ENCODE peak calls at places on chromosomes 13 and 19, in four cellular contexts. S is AG10803, Q is endothelial cell, B is fibroblast of pulmonary artery. O is an unnamed sample.

GRCh38 chr13:23547000-23547590 is 23.1 kb upstream of the TNFRSF19 start:
- DNase-seq in Q (peak; percentile 27), B (peak; percentile 47), S (peak; percentile 40), O (no peak)

GRCh38 chr19:46717716-46718143 is 816 bp upstream of the PRKD2 start:
- DNase-seq in S (no peak), Q (no peak), B (no peak), O (no peak)

GRCh38 chr19:18281082-18282020 is at the start of gene JUND:
- DNase-seq in B (peak; percentile 99), S (peak; percentile 98), Q (peak; percentile 97), O (peak; percentile 98)

GRCh38 chr13:42064966-42065365 is 16.5 kb downstream of the DGKH start:
- DNase-seq in S (no peak), Q (no peak), B (no peak), O (no peak)

GRCh38 chr19:5627395-5627904 is 4.6 kb downstream of the SAFB start:
- DNase-seq in Q (no peak), B (no peak), S (peak; percentile 43), O (no peak)

GRCh38 chr19:19548915-19549537 is 11.0 kb downstream of the CILP2 start:
- DNase-seq in S (no peak), B (peak; percentile 31), Q (no peak), O (no peak)

GRCh38 chr19:32519023-32519422 is 62.0 kb upstream of the PDCD5 start:
- DNase-seq in Q (no peak), S (no peak), B (peak; percentile 59), O (no peak)

GRCh38 chr13:90835826-90836225 is 511.7 kb upstream of the MIR17HG start:
- DNase-seq in Q (no peak), S (no peak), B (no peak), O (no peak)

GRCh38 chr13:84439108-84439507 is 556.8 kb upstream of the SLITRK1 start:
- DNase-seq in B (peak; percentile 28), S (peak; percentile 58), Q (no peak), O (no peak)

GRCh38 chr19:10593820-10594637 is 6.9 kb upstream of the AP1M2 start:
- DNase-seq in Q (no peak), S (peak; percentile 61), B (no peak), O (peak; percentile 84)

GRCh38 chr13:108606424-108606823 is 23.0 kb upstream of the MYO16 start:
- DNase-seq in B (no peak), S (no peak), Q (no peak), O (no peak)

GRCh38 chr19:11322269-11323024 is 17.0 kb downstream of the RAB3D start:
- DNase-seq in B (no peak), S (no peak), Q (no peak), O (no peak)

GRCh38 chr19:39296055-39296645 is at the start of gene IFNL1:
- DNase-seq in S (no peak), B (no peak), Q (no peak), O (peak; percentile 40)

GRCh38 chr19:51375504-51376221 is 3.2 kb upstream of the NKG7 start:
- DNase-seq in Q (no peak), B (no peak), S (no peak), O (no peak)

GRCh38 chr19:6692027-6692426 is 22.1 kb upstream of the TNFSF14 start:
- DNase-seq in Q (no peak), B (no peak), S (no peak), O (no peak)

GRCh38 chr13:78430166-78430791 is 173.1 kb downstream of the POU4F1 start:
- DNase-seq in Q (no peak), S (no peak), B (no peak), O (no peak)

GRCh38 chr19:51573331-51573730 is 2.2 kb downstream of the ZNF175 start:
- DNase-seq in B (no peak), Q (no peak), S (no peak), O (no peak)

GRCh38 chr19:38649305-38650179 is 2.1 kb downstream of the ACTN4 start:
- DNase-seq in S (no peak), Q (no peak), B (no peak), O (no peak)

GRCh38 chr19:45038931-45039893 is at the start of gene CLASRP:
- DNase-seq in S (peak; percentile 87), B (peak; percentile 92), Q (peak; percentile 93), O (peak; percentile 95)

GRCh38 chr13:48749699-48750473 is 96.2 kb downstream of the CYSLTR2 start:
- DNase-seq in B (peak; percentile 97), Q (peak; percentile 58), S (peak; percentile 91), O (peak; percentile 93)

GRCh38 chr13:44764334-44764733 is 188.2 kb upstream of the TSC22D1 start:
- DNase-seq in B (no peak), Q (no peak), S (no peak), O (no peak)

GRCh38 chr13:80011448-80012212 is 329.3 kb downstream of the SPRY2 start:
- DNase-seq in S (no peak), B (peak; percentile 64), Q (no peak), O (no peak)

GRCh38 chr19:46753420-46754155 is 7.3 kb upstream of the STRN4 start:
- DNase-seq in Q (peak; percentile 64), S (no peak), B (no peak), O (no peak)

GRCh38 chr19:1315470-1316166 is 29.9 kb downstream of the EFNA2 start:
- DNase-seq in S (peak; percentile 43), Q (peak; percentile 46), B (peak; percentile 48), O (no peak)

GRCh38 chr19:45558399-45558878 is 26.2 kb downstream of the OPA3 start:
- DNase-seq in S (no peak), B (peak; percentile 58), Q (peak; percentile 74), O (no peak)

GRCh38 chr13:20351279-20352022 is 119.3 kb upstream of the GJB6 start:
- DNase-seq in Q (no peak), B (peak; percentile 47), S (peak; percentile 89), O (no peak)

GRCh38 chr19:54473071-54473941 is at the start of gene CDC42EP5:
- DNase-seq in Q (peak; percentile 40), S (peak; percentile 90), B (peak; percentile 90), O (peak; percentile 86)

GRCh38 chr13:83955011-83955410 is 72.7 kb upstream of the SLITRK1 start:
- DNase-seq in B (no peak), S (no peak), Q (no peak), O (no peak)

GRCh38 chr13:51793570-51794273 is 10.2 kb downstream of the DHRS12 start:
- DNase-seq in Q (no peak), S (peak; percentile 68), B (peak; percentile 79), O (peak; percentile 43)

DNA sequence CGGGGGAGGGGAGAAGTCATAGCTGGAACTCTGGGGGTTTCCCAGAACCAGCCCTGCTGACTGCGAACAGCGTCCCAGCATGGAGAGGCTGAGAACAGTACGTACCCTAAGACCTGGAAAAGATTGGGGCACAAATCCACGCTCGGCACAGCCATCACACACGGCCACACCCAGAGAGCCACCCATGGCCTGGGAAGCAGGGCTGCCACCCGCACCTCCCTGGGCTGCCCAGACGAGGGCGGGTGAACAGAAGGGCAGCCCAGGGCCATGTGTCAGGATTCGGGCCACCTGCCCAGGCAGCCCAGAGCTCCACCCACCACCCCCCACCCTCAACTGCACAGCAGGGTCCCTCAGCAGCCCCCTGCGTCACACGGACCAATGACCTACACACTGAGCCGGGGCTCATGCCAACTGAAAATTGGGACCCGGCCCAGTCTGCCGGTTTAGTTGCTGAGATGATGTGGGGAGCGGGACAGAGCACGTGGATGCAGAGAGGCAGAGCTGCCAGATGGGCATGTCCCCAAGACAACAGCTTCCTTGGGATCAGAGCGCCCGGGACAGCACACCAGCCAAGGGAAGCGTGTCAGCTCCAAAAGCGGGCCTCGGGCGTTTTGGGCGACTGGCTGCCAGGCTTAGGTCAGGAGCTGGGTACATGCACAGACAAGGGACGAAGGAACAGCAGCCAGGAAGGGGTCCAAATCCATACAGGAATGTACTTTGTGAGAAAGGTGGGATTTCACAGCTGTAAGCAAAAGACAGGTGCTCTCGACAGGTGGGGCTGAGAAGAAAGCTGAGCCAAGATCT is 8.4 kb downstream of the UBXN6 start:
- DNase-seq in S (no peak), B (no peak), Q (no peak), O (peak; percentile 79)
- TF ChIP-seq CTCF in S (no peak), B (no peak), Q (no peak), O (no peak)

DNA sequence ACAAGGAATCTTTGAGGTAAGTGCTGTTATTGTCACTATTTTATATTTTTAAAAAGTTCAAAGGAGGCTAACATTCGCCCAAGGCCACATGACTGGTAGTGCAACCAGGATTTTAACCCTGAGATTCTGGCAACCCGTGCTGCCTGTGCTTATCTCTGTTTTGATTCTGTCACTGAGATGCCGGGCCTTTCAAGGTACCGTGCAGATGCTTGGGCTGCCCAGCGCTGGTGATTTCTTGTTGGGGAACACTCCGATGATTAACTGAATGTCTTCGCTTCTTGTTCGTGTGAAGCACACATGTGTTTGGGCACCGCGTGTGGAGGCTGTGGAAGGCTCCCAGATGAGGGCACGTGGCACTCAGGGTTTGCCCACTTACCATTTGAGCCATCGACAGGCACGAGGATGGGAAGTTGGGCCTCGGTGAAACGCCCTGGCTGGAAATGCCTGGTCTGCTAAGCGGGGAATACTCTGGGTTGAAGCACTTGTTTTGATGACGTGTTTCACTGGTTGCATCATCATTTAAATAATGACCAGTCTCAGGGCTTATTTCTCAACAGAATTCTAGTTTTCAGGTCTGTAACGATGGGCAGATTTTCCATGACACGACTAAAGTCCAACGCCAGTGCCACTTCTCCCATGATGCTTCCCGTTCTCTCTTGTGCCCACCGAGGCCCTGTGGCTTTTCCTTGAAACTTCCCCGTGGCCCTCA is 392.7 kb downstream of the FGF9 start:
- DNase-seq in B (no peak), Q (no peak), S (no peak), O (no peak)
- TF ChIP-seq CTCF in B (no peak), Q (no peak), S (no peak), O (no peak)

DNA sequence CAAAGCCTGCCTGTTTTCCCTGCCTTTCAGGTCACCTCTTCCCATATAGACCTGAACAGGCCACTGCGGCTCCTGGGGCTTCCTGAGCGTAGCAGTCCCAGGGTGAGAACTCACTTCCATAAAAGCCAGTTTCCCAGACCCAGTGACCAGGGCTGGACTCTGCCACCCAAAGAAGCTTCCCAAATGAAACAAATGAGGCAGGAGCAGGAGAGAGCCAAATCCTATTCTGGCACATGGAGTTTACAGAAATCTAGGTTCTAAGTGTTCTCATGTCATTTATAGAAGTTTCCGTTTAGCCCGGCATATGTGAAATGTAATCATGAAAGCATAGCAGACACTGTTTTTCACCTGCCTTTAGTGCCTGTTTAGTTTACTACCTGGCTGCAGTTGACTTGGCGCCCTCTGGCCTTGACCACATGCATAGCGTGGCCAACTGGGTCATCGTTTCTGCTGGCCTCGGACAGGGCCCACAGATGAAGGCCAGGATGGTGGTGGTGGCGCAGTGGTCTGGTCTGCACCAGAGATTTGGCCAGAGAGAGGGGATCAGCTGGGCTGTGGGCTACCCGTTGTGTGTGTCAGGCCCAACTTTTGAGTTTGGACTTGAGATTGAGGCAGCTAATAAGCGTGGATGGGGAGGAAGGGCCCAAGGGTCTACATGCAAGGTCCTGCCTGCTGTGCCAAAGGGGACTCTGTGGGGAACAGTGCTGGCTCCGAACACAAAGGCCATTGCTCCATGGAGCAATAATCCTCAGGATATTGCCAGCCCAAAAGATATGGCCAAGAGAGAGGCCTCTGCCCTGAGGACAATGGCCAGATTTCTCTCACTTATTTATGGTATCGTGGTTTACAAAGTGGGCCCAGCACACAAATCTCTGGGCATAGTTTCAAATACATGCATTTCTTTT is 43.3 kb downstream of the NFIX start:
- DNase-seq in S (no peak), Q (no peak), B (no peak), O (no peak)
- TF ChIP-seq CTCF in S (no peak), Q (no peak), B (no peak), O (no peak)

GRCh38 chr13:60619461-60619860 is 222.4 kb downstream of the TDRD3 start:
- DNase-seq in Q (no peak), B (no peak), S (no peak), O (no peak)

GRCh38 chr13:60613080-60613479 is 216.1 kb downstream of the TDRD3 start:
- DNase-seq in S (no peak), B (no peak), Q (no peak), O (no peak)

GRCh38 chr13:60623131-60623530 is 226.1 kb downstream of the TDRD3 start:
- DNase-seq in S (no peak), Q (no peak), B (no peak), O (no peak)

GRCh38 chr13:60620611-60621395 is 223.8 kb downstream of the TDRD3 start:
- DNase-seq in S (peak; percentile 40), Q (no peak), B (no peak), O (no peak)

GRCh38 chr13:60617863-60618733 is 221.1 kb downstream of the TDRD3 start:
- DNase-seq in Q (peak; percentile 14), B (peak; percentile 58), S (peak; percentile 55), O (no peak)
- TF ChIP-seq CTCF in Q (no peak), B (peak; percentile 51), S (peak; percentile 80), O (no peak)